ENCODE peak calls at places on chromosomes 4 and X, in ten cellular contexts. Q is choroid plexus epithelial cell, K is GM13977, D is thyroid gland, X is AG09319, I is lower lobe of right lung, L is AG10803, T is heart right ventricle, E is HCT116, Z is heart left ventricle. O is an unnamed sample.

GRCh38 chr4:145278341-145279121 is 98.1 kb upstream of the OTUD4 start:
- DNase-seq in L (peak), E (no peak), I (no peak), Z (no peak), D (no peak), Q (peak), T (no peak), K (peak), X (no peak), O (no peak)

GRCh38 chr4:124883642-124884041 is 171.1 kb upstream of the ANKRD50 start:
- DNase-seq in D (no peak), E (no peak), X (no peak), Q (peak), T (no peak), K (no peak), I (no peak), L (peak), Z (no peak), O (no peak)

GRCh38 chr4:77009511-77010120 is 60.1 kb downstream of the SEPTIN11 start:
- DNase-seq in D (no peak), K (no peak), Q (no peak), T (no peak), E (no peak), L (no peak), X (no peak), I (no peak), Z (no peak), O (no peak)

GRCh38 chr4:166724369-166724768 is 509.9 kb downstream of the SPOCK3 start:
- DNase-seq in L (no peak), K (no peak), E (no peak), D (no peak), X (no peak), I (no peak), Z (no peak), T (no peak), Q (no peak), O (no peak)

GRCh38 chr4:20809796-20810195 is 109.5 kb downstream of the PACRGL start:
- DNase-seq in D (no peak), Q (no peak), Z (no peak), X (no peak), I (peak), E (peak), K (no peak), L (no peak), T (no peak), O (no peak)

GRCh38 chr4:31236635-31237173 is 516.5 kb downstream of the PCDH7 start:
- DNase-seq in D (no peak), X (no peak), Q (no peak), L (no peak), K (no peak), I (no peak), Z (no peak), T (no peak), E (peak), O (no peak)

GRCh38 chr4:156377036-156377700 is 423.5 kb upstream of the CTSO start:
- DNase-seq in L (peak), E (no peak), T (no peak), K (no peak), D (no peak), X (no peak), I (no peak), Q (peak), Z (no peak), O (no peak)

GRCh38 chr4:56372774-56373173 is 14.5 kb downstream of the AASDH start:
- DNase-seq in L (no peak), E (no peak), D (no peak), T (no peak), Q (no peak), Z (no peak), K (no peak), I (no peak), X (no peak), O (no peak)

GRCh38 chr4:164997941-164998340 is 20.5 kb upstream of the TRIM61 start:
- DNase-seq in T (no peak), I (no peak), X (no peak), L (no peak), Q (no peak), E (no peak), K (no peak), D (peak), Z (no peak), O (no peak)

GRCh38 chrX:39922926-39923325 is 174.8 kb downstream of the BCOR start:
- DNase-seq in E (no peak), K (no peak), Q (no peak), I (no peak), D (no peak), X (no peak), Z (no peak), T (no peak), L (no peak), O (no peak)

GRCh38 chr4:157221895-157222763 is 1.6 kb downstream of the GRIA2 start:
- DNase-seq in X (no peak), Q (no peak), D (no peak), E (no peak), I (no peak), T (no peak), K (no peak), Z (no peak), L (no peak), O (no peak)

GRCh38 chr4:150021483-150021882 is 56.8 kb upstream of the DCLK2 start:
- DNase-seq in K (no peak), X (no peak), E (no peak), Q (no peak), D (no peak), L (peak), I (no peak), Z (no peak), T (no peak), O (no peak)

GRCh38 chr4:83328486-83328885 is 6.2 kb downstream of the HPSE start:
- DNase-seq in X (no peak), I (no peak), Z (no peak), D (no peak), K (no peak), T (no peak), Q (peak), L (no peak), E (no peak), O (no peak)

GRCh38 chr4:5222951-5223350 is 171.7 kb downstream of the STK32B start:
- DNase-seq in T (no peak), Z (no peak), K (no peak), I (no peak), E (no peak), Q (no peak), X (no peak), L (no peak), D (no peak), O (no peak)

GRCh38 chrX:40877869-40878268 is 142.5 kb upstream of the MED14 start:
- DNase-seq in K (no peak), Q (peak), L (peak), T (no peak), I (no peak), D (no peak), E (peak), X (no peak), Z (no peak), O (no peak)

GRCh38 chrX:151393514-151393913 is 3.5 kb upstream of the VMA21 start:
- DNase-seq in Q (peak), Z (no peak), L (no peak), K (peak), I (no peak), E (no peak), T (no peak), X (no peak), D (no peak), O (no peak)

GRCh38 chrX:11172413-11172812 is 61.3 kb downstream of the HCCS start:
- DNase-seq in I (no peak), E (no peak), L (peak), X (no peak), D (no peak), K (no peak), Q (no peak), T (no peak), Z (no peak), O (no peak)

GRCh38 chrX:115284877-115285276 is 4.6 kb upstream of the LUZP4 start:
- DNase-seq in Z (no peak), K (no peak), X (no peak), I (no peak), Q (peak), L (no peak), E (no peak), D (no peak), T (no peak), O (no peak)
- TF ChIP-seq CTCF in Z (no peak), K (no peak), X (no peak), I (no peak), Q (peak), L (peak), E (no peak), D (no peak), T (peak), O (no peak)

GRCh38 chr4:122914938-122915337 is 7.5 kb downstream of the NUDT6 start:
- DNase-seq in E (no peak), K (no peak), D (no peak), I (no peak), T (no peak), L (peak), Q (peak), Z (no peak), X (no peak), O (no peak)

GRCh38 chr4:122917731-122918130 is 4.7 kb downstream of the NUDT6 start:
- DNase-seq in Q (peak), X (no peak), L (no peak), Z (no peak), D (no peak), E (no peak), K (no peak), I (no peak), T (no peak), O (no peak)

GRCh38 chr4:122911588-122911987 is 10.8 kb downstream of the NUDT6 start:
- DNase-seq in D (no peak), X (no peak), Q (peak), E (no peak), T (no peak), K (no peak), Z (no peak), I (no peak), L (no peak), O (no peak)

GRCh38 chr4:122912810-122913575 is 9.4 kb downstream of the NUDT6 start:
- DNase-seq in T (no peak), Z (no peak), E (no peak), K (no peak), X (no peak), D (no peak), Q (no peak), I (no peak), L (no peak), O (no peak)

DNA sequence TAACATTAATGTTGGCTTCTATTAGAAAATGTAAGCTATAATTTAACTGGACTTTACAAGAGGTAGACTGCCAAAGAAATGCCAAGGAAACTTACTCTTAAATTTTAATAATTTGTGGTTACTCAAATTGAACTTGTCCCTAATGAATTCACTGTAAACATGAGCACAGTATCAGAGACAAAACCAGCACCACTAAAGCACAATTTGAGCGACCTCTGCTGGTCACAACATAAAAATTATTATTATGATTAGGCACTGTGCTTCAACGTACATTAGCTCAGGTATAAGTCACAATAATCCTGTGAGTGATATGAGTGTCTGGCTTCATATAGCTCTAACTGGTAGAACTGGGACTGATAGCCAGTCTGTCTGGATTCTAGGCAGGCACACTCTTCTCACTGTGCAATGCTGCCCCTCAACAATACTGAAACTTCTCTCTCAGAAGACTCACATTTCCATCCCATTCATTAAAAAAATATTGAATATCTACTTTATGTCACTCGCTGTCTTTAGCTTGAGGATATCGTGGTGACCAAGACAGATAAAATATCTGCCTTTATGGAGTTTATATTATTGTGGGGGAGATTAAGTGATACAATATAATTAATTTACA is 8.0 kb downstream of the NUDT6 start:
- DNase-seq in K (peak), L (no peak), T (no peak), E (no peak), I (no peak), X (no peak), Z (no peak), D (no peak), Q (peak), O (no peak)
- TF ChIP-seq CTCF in K (peak), L (peak), T (peak), E (peak), I (peak), X (peak), Z (peak), D (peak), Q (peak), O (no peak)

GRCh38 chr4:14596904-14597303 is 405.4 kb upstream of the CPEB2 start:
- DNase-seq in L (no peak), Q (no peak), D (no peak), T (no peak), E (no peak), I (no peak), K (no peak), X (no peak), Z (no peak), O (no peak)
- TF ChIP-seq CTCF in L (no peak), Q (peak), D (no peak), T (no peak), E (no peak), I (no peak), K (no peak), X (no peak), Z (no peak), O (no peak)

DNA sequence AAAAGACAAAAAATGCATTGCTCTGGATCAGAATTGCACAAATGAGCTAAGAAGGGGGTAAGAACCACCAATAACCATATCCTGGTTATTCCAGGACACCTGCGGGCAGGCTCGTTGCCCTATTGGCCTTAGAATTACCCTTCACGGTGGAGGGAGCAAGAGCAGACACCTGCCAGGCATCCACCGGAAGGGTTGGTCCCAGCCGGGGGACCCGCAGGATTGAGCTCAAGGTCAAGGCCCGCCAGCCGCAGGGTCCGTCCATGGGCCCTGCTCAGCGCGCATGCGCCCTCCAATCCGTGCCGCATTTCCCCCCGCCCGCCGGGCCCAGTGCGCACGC is 575 bp downstream of the SLC25A6 start:
- DNase-seq in D (no peak), Z (no peak), X (no peak), L (no peak), T (no peak), Q (no peak), K (peak), I (no peak), E (no peak), O (no peak)
- TF ChIP-seq CTCF in D (no peak), Z (no peak), X (no peak), L (no peak), T (no peak), Q (no peak), K (no peak), I (no peak), E (no peak), O (no peak)

DNA sequence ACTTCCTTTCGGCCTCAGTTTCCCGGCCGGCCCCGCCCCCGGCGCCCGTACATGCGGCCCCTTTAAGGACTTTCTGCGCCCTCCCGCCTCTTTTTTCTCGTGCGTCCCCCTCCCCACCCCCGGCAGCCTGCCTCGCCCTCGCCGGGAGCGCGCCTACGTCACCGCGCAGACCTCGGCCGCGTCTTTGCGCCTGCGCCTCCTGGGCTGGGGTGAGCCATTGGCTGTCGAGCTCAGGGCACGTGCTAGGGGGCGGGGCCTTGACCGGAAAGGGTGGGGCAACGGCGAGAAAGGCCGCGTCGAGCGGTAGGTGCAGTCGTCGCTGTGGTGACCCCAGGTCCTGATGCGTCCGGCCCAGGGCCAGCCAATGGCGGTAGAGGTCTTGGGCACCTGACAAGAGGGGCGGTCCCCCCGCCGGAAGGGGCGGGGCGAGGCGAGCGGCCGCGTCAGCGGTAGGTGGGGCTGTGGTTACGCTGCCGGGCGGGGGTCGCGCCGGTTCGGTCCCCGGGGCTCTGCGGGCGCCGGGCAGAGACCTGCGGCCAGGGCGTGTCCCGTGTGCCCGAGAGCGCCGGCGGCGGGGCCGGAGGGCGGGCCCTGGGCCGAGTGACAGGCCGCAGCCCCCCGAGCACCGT is at the start of gene UVSSA:
- DNase-seq in K (peak), Z (peak), D (peak), X (peak), I (peak), Q (peak), L (peak), T (peak), E (peak), O (peak)
- TF ChIP-seq CTCF in K (no peak), Z (no peak), D (no peak), X (no peak), I (no peak), Q (no peak), L (no peak), T (no peak), E (no peak), O (no peak)

O was measured in CD14-positive monocyte.